ENCODE peak calls at places on chromosomes 5 and 9, in seven cellular contexts. A, R, C, I, B, T and W are unnamed samples.

GRCh38 chr5:74526111-74526510 is 114.4 kb downstream of the ENC1 start:
- DNase-seq in T (no peak), R (no peak), C (no peak), I (no peak), B (no peak), A (no peak), W (no peak)

GRCh38 chr9:117747571-117747970 is 43.4 kb downstream of the TLR4 start:
- DNase-seq in T (no peak), R (no peak), I (no peak), A (no peak), B (no peak), C (no peak), W (no peak)

GRCh38 chr9:70556736-70557135 is 142.3 kb upstream of the KLF9 start:
- DNase-seq in A (no peak), T (peak), I (no peak), B (no peak), C (peak), R (no peak), W (no peak)

GRCh38 chr9:80004687-80005086 is 432.9 kb downstream of the TLE4 start:
- DNase-seq in B (no peak), T (no peak), C (no peak), A (no peak), R (no peak), I (no peak), W (no peak)

GRCh38 chr9:35570709-35571108 is 34.4 kb upstream of the TESK1 start:
- DNase-seq in B (no peak), A (peak), I (no peak), R (no peak), C (no peak), T (no peak), W (no peak)

GRCh38 chr9:121667214-121667613 is 15.8 kb downstream of the DAB2IP start:
- DNase-seq in T (no peak), R (no peak), C (no peak), A (no peak), B (no peak), I (peak), W (no peak)

GRCh38 chr5:172524573-172525021 is 70.3 kb upstream of the SH3PXD2B start:
- DNase-seq in B (no peak), R (no peak), A (no peak), C (no peak), I (no peak), T (no peak), W (no peak)

GRCh38 chr5:38607930-38608545 is 51.6 kb upstream of the LIFR start:
- DNase-seq in A (no peak), C (peak), B (no peak), R (peak), I (no peak), T (peak), W (no peak)

GRCh38 chr5:117296872-117297271 is 722.2 kb upstream of the SEMA6A start:
- DNase-seq in R (no peak), I (no peak), B (no peak), C (no peak), A (no peak), T (no peak), W (no peak)

GRCh38 chr9:35981704-35982103 is 23.8 kb upstream of the OR2S2 start:
- DNase-seq in B (no peak), C (no peak), I (no peak), T (no peak), A (no peak), R (no peak), W (no peak)

GRCh38 chr9:125749287-125749935 is 2.2 kb downstream of the PBX3 start:
- DNase-seq in A (no peak), T (no peak), C (no peak), I (no peak), B (no peak), R (no peak), W (no peak)

GRCh38 chr9:35829084-35829763 is at the start of gene TMEM8B:
- DNase-seq in R (peak), I (peak), B (peak), T (peak), C (peak), A (peak), W (no peak)

GRCh38 chr5:173542964-173543363 is 73.5 kb downstream of the BOD1 start:
- DNase-seq in B (no peak), A (no peak), C (no peak), R (no peak), I (no peak), T (no peak), W (no peak)

GRCh38 chr9:71285191-71285656 is 163.8 kb upstream of the TRPM3 start:
- DNase-seq in T (peak), R (peak), B (peak), I (no peak), C (peak), A (peak), W (peak)

GRCh38 chr9:129182625-129183494 is 4.8 kb upstream of the IER5L start:
- DNase-seq in A (peak), B (peak), T (peak), C (no peak), R (peak), I (no peak), W (no peak)

GRCh38 chr5:163770625-163771024 is 265.2 kb downstream of the MAT2B start:
- DNase-seq in I (no peak), T (no peak), R (no peak), B (no peak), C (no peak), A (no peak), W (no peak)

GRCh38 chr9:87592554-87593394 is 95.1 kb downstream of the DAPK1 start:
- DNase-seq in C (peak), I (peak), T (peak), A (no peak), R (peak), B (peak), W (no peak)

GRCh38 chr9:21813575-21814473 is 11.4 kb downstream of the MTAP start:
- DNase-seq in R (peak), T (peak), C (peak), I (peak), A (peak), B (peak), W (no peak)

GRCh38 chr5:11888221-11888620 is 16.0 kb downstream of the CTNND2 start:
- DNase-seq in T (no peak), R (no peak), B (no peak), C (no peak), A (no peak), I (no peak), W (no peak)

GRCh38 chr5:59209758-59210359 is 627.0 kb downstream of the RAB3C start:
- DNase-seq in R (peak), C (peak), I (no peak), B (no peak), T (peak), A (no peak), W (no peak)

GRCh38 chr5:134240421-134240962 is 14.6 kb upstream of the PPP2CA start:
- DNase-seq in T (peak), A (no peak), B (peak), I (no peak), R (peak), C (peak), W (no peak)

DNA sequence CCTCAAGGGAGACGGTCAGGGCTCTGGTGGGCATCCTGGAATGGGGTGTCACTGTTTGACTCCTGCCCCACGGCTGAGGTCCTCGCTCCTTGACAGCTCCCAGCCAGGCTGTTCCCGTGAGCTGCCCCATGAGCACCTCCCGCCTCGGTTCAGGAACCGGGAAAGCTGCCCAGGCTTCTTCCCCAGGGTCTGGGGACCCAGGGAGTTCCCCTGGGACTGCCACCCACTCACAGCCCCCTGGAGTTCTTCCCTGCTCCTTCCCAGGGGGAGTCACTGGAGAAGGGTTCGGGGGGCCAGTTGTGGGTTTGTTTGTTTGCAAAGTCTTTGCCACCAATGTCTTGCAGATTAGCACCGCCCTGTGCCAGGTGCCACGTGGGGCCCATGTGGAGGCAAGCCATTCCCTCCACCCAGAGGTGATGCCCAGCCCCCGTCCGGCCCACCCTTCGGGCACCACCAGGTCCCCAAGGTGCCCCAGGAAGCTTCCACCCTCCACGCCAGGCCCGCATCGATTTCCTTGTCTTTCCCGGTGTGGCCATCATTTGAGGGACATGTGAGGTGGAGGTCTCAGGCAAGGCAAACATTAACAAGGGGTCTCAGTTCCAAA is 1.3 kb downstream of the PLPP7 start:
- DNase-seq in I (no peak), B (no peak), T (no peak), R (no peak), C (no peak), A (no peak), W (no peak)
- H3K4me3 ChIP-seq in I (peak), B (peak), T (no peak), R (no peak), C (peak), A (no peak), W (no peak)

DNA sequence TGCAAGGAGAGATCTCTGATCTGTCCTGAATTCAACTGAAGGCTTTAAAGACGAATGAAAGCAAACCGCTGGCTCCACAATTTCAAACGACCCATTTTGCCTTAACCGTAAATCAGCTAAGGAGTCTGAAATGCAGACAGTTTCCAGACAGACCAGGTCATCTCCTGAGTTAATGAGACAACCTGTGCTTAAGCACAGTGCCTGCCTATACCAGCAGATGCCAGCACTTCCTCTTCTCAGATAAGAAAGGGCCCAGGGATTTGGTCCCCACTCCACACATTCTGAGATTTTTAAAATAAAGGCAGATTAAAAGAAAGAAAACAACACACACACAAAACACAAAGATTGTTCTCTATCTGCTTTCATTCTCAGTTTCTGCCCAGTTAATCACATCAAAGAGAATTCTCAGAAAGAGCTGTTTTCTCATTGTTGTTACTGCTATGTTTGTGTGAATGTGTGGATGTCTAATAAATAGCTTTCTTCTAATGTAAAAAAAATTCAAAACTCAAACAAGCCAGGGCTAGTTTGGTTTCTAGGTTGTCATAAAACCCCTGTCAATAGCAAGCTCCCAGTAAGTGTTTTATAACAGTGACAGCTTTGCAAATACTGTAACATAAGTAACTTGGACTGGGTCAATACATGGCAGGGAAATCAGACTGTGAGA is 157.7 kb upstream of the SLC24A2 start:
- DNase-seq in B (no peak), R (no peak), C (peak), A (peak), T (peak), I (no peak), W (no peak)
- TF ChIP-seq CTCF in B (no peak), R (peak), C (peak), A (peak), T (peak), I (no peak), W (peak)

DNA sequence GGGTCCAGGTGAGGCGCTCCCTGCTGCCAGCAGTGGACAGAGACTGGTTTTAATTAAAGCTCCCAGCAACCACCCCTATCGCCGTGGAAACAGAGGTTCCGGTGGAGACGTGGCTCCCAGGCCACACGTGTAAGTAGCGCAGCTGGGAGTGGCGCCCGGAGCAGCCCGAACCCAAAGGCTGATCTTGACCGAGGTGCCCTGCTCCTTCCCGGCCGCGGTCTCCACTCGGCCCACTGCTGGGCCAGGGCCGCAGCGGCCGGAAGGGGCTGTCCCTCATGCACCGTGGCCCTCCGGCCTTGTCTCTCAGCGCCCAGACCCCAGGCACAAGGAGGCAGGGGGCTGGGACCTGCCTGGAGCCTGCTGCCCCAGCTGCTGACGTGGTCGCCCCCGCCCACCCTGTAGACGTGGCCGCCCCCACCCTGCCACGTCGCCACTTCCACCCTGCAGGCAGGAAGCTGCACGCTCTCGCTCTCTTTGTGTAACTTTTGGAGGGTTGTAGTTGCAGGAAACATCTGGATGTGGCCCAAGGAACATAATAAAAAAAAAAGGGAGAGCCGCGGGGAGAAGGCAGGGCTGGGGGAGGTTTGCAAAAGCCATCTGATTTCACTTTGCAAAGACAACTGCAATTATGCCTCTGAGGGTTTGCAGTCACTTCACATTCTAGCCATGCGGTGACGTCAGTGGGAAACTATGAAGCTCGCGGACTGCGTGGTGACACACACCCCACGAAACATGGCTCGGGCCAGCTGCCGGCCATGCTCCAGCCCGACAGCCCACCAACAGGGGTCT is 129.9 kb downstream of the RXRA start:
- DNase-seq in I (peak), T (peak), A (peak), B (peak), R (peak), C (peak), W (peak)
- H3K4me3 ChIP-seq in I (peak), T (no peak), A (no peak), B (peak), R (no peak), C (no peak), W (peak)

DNA sequence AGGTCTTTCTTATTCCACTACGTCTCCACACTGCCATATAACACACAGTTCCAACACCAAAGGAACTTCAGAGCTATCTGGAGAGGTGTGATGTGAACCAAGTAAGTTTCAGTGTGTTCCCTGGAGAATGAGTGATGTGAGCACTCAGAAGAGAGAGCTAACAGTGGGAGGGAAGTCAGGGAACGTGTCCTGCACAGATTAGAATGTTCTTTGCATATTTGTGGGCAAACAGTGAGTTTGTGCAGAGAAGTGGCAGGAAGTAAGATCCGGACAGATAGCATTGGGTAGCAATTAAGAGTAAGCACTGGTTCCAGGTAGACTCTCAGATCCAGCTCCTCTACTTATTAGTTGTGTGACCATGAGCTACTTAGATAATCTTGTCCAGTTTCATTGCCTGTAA is 206.4 kb downstream of the PDZD2 start:
- DNase-seq in R (peak), B (no peak), I (no peak), C (no peak), A (no peak), T (no peak), W (no peak)
- TF ChIP-seq CTCF in R (no peak), B (no peak), I (no peak), C (no peak), A (no peak), T (no peak), W (no peak)

GRCh38 chr9:14222149-14222835 is 91.6 kb downstream of the NFIB start:
- DNase-seq in T (no peak), I (no peak), B (no peak), R (no peak), A (no peak), C (no peak), W (no peak)
- H3K4me3 ChIP-seq in T (no peak), I (no peak), B (no peak), R (no peak), A (no peak), C (no peak), W (no peak)

GRCh38 chr5:13976867-13977479 is 32.5 kb upstream of the DNAH5 start:
- DNase-seq in R (peak), C (peak), I (no peak), B (no peak), A (peak), T (peak), W (no peak)
- TF ChIP-seq CTCF in R (peak), C (peak), I (no peak), B (no peak), A (no peak), T (peak), W (peak)

GRCh38 chr9:105246656-105247162 is 2.3 kb downstream of the SLC44A1 start:
- DNase-seq in A (no peak), B (no peak), T (no peak), C (peak), R (peak), I (no peak), W (no peak)
- H3K4me3 ChIP-seq in A (no peak), B (no peak), T (no peak), C (peak), R (peak), I (peak), W (peak)

GRCh38 chr5:120803282-120803681 is 339.2 kb downstream of the PRR16 start:
- DNase-seq in R (peak), A (no peak), B (no peak), I (no peak), T (peak), C (peak), W (no peak)
- TF ChIP-seq CTCF in R (no peak), A (no peak), B (no peak), I (no peak), T (no peak), C (peak), W (no peak)